ENCODE peak calls at places on chromosomes 1 and 21, in four cellular contexts. W, S, T and A are unnamed samples.
A peak's percentile ranks its signal among the peaks of the same experiment; 100 is the strongest.

GRCh38 chr1:223834660-223835263 is 11.0 kb downstream of the TP53BP2 start:
- DNase-seq in W (no peak), S (no peak), T (no peak), A (no peak)

GRCh38 chr1:53328490-53329182 is 766 bp upstream of the LRP8 start:
- DNase-seq in S (no peak), T (no peak), W (peak; percentile 16), A (no peak)

GRCh38 chr21:38773108-38774061 is 32.3 kb upstream of the ETS2 start:
- DNase-seq in S (peak; percentile 26), W (no peak), T (no peak), A (no peak)

GRCh38 chr21:38380391-38381137 is 117.7 kb downstream of the ERG start:
- DNase-seq in S (no peak), T (no peak), W (no peak), A (no peak)

GRCh38 chr21:40210251-40210650 is 343.0 kb downstream of the PCP4 start:
- DNase-seq in W (no peak), S (no peak), T (no peak), A (no peak)

GRCh38 chr1:86155807-86156561 is 588 bp downstream of the COL24A1 start:
- DNase-seq in S (no peak), T (peak; percentile 25), W (peak; percentile 18), A (no peak)

GRCh38 chr1:6960291-6960758 is 175.1 kb downstream of the CAMTA1 start:
- DNase-seq in T (no peak), S (no peak), W (no peak), A (no peak)

GRCh38 chr21:42223826-42224575 is 5.1 kb downstream of the ABCG1 start:
- DNase-seq in T (no peak), S (no peak), W (no peak), A (no peak)

GRCh38 chr21:29351691-29352090 is 53.0 kb downstream of the BACH1 start:
- DNase-seq in T (no peak), W (no peak), S (no peak), A (no peak)

GRCh38 chr1:203095061-203095690 is 9.4 kb upstream of the MYOG start:
- DNase-seq in T (no peak), S (no peak), W (no peak), A (no peak)

GRCh38 chr21:41363370-41364270 is 1.8 kb downstream of the MX2 start:
- DNase-seq in W (no peak), S (no peak), T (no peak), A (no peak)

GRCh38 chr1:61053712-61054608 is 28.4 kb upstream of the NFIA start:
- DNase-seq in T (peak; percentile 61), S (no peak), W (peak; percentile 49), A (peak; percentile 55)

GRCh38 chr1:60265560-60266535 is 192.3 kb upstream of the C1orf87 start:
- DNase-seq in S (no peak), W (no peak), T (no peak), A (no peak)

GRCh38 chr1:21084111-21084510 is 92.6 kb downstream of the EIF4G3 start:
- DNase-seq in S (no peak), W (no peak), T (no peak), A (no peak)

GRCh38 chr1:201326710-201327109 is 43.4 kb downstream of the PKP1 start:
- DNase-seq in S (no peak), T (no peak), W (no peak), A (no peak)

GRCh38 chr21:15967661-15968060 is 237.9 kb downstream of the USP25 start:
- DNase-seq in T (no peak), W (no peak), S (no peak), A (no peak)

GRCh38 chr1:14915356-14916054 is 238.0 kb upstream of the TMEM51 start:
- DNase-seq in S (no peak), T (peak; percentile 62), W (peak; percentile 47), A (peak; percentile 39)

GRCh38 chr1:98126740-98127139 is 205.9 kb upstream of the DPYD start:
- DNase-seq in W (no peak), T (no peak), S (no peak), A (no peak)

GRCh38 chr1:241272828-241273227 is 84.2 kb downstream of the RGS7 start:
- DNase-seq in T (no peak), W (no peak), S (no peak), A (no peak)

GRCh38 chr1:153567621-153568366 is 2.1 kb upstream of the S100A2 start:
- DNase-seq in T (peak; percentile 39), W (no peak), S (no peak), A (no peak)

GRCh38 chr1:241215203-241215602 is 141.8 kb downstream of the RGS7 start:
- DNase-seq in W (no peak), T (no peak), S (no peak), A (no peak)

GRCh38 chr1:216997831-216998230 is 274.6 kb upstream of the ESRRG start:
- DNase-seq in T (no peak), S (no peak), W (no peak), A (no peak)

GRCh38 chr1:39826583-39826982 is 37.9 kb upstream of the BMP8B start:
- DNase-seq in S (no peak), W (no peak), T (peak; percentile 53), A (no peak)

GRCh38 chr1:172642970-172643369 is 15.9 kb upstream of the FASLG start:
- DNase-seq in S (no peak), T (peak; percentile 32), W (no peak), A (no peak)

GRCh38 chr1:62381831-62382505 is 54.9 kb upstream of the USP1 start:
- DNase-seq in W (no peak), S (no peak), T (no peak), A (no peak)

GRCh38 chr1:54379481-54380284 is 26.5 kb downstream of the SSBP3 start:
- DNase-seq in S (no peak), T (no peak), W (no peak), A (no peak)

GRCh38 chr1:181469829-181470228 is 13.5 kb upstream of the CACNA1E start:
- DNase-seq in W (no peak), T (no peak), S (no peak), A (peak; percentile 33)

GRCh38 chr1:199362996-199363395 is 664.5 kb upstream of the NR5A2 start:
- DNase-seq in S (no peak), W (no peak), T (no peak), A (no peak)

GRCh38 chr1:207811920-207812720 is 60.3 kb downstream of the CD46 start:
- DNase-seq in S (peak; percentile 47), W (no peak), T (no peak), A (peak; percentile 70)

GRCh38 chr21:45468051-45468970 is 63.3 kb downstream of the COL18A1 start:
- DNase-seq in T (no peak), S (no peak), W (no peak), A (no peak)

GRCh38 chr1:10251325-10252103 is 41.1 kb downstream of the KIF1B start:
- DNase-seq in S (no peak), T (no peak), W (no peak), A (no peak)
- H3K27ac ChIP-seq in S (no peak overlapping the region), T (no peak overlapping the region), W (no peak overlapping the region), A (no peak overlapping the region)

DNA sequence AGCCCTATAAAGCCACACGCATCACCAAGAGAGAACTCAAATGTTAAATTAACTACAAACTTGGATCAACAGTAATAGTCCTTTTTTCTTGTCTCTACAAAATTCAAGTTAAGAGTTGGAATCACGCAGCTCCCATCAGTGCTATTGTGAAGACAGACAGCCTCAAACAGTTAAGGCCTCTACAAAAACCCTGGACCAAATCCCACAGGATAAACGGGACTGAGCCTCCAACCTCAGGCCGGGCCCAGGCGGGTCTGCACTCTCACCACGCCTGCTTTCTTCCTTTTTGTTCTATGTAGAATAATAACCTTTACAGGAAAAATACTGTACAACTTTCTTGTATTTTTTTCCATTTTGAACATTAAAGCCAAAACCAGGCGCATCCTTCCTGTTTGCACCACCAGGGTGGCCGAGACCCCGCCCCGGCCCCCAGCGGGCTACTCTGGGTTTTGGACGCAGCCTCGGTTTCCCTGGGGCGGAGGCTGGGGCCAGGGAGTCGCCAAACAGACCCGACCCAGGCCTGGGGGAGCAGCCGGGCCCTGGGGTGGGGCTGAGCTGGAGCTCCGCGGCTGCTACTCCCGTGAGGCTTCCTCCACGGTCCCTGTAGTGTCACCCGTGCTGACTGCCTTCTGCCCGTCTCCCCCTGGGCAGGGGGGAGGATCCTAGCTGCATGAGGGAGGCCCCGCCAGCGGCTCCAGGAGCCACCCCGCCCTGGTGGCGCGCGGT is 158.4 kb downstream of the CASZ1 start:
- DNase-seq in W (no peak), T (no peak), S (no peak), A (no peak)
- H3K27ac ChIP-seq in W (peak overlapping the region; percentile 56), T (no peak overlapping the region), S (no peak overlapping the region), A (no peak overlapping the region)

GRCh38 chr1:156241311-156241811 is 623 bp upstream of the BGLAP start:
- DNase-seq in S (no peak), W (no peak), T (no peak), A (no peak)
- H3K27ac ChIP-seq in S (no peak overlapping the region), W (no peak overlapping the region), T (no peak overlapping the region), A (peak overlapping the region; percentile 30)

GRCh38 chr1:83905315-83905907 is 93.5 kb downstream of the TTLL7 start:
- DNase-seq in W (no peak), S (no peak), T (peak; percentile 18), A (no peak)

GRCh38 chr1:83897516-83897915 is 101.4 kb downstream of the TTLL7 start:
- DNase-seq in S (no peak), W (no peak), T (no peak), A (no peak)

GRCh38 chr1:83901547-83902155 is 97.3 kb downstream of the TTLL7 start:
- DNase-seq in T (peak; percentile 64), W (peak; percentile 36), S (no peak), A (no peak)

GRCh38 chr1:83900530-83900929 is 98.4 kb downstream of the TTLL7 start:
- DNase-seq in T (no peak), S (no peak), W (no peak), A (no peak)
- H3K27ac ChIP-seq in T (no peak overlapping the region), S (no peak overlapping the region), W (no peak overlapping the region), A (no peak overlapping the region)

DNA sequence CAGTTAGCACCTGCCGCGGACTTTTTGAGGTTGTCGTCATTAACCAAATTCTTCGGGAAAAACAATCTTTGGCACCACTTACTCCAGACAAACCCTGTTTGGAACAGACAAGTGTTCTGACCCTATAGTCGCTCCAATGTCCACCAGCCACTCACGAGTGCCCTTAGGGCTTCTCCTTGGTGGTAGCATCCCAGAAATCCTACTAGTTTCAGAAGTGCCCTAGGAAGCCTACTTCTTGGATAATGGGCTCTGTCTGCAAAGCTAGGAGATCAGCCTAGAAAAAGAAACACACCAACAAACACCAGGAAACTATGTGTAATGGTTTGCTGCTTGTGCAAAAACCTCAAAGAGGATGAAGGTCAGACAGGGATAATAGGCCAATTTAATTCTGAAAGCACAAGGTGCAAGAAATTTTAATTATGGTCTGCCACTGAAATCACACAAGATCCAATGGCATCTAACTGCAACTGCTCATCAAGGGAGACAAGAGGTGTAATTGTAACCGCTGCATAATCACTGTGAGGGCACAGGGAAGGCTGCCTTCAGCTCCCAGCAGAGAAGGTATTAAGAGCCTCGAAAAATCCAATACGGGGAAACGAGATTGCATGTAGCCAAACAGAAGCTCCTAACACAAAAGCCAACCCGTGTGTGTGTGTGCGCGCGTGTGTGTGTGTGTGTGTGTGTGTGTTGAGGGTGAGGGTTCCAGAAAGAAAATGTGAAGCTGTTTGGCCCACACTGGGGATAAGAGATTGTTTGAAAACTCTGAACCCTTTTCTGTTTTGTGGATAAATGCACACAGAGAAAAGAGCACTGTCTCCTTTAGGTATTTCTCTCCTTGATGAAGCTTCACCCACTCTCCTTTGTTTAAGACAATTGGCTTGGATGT is 2.2 kb downstream of the WLS start:
- DNase-seq in W (no peak), S (no peak), T (peak; percentile 47), A (no peak)
- H3K27ac ChIP-seq in W (peak overlapping the region; percentile 93), S (peak overlapping the region; percentile 70), T (peak overlapping the region; percentile 62), A (peak overlapping the region; percentile 52)